ENCODE peak calls at places on chromosomes 1 and 21, in nine cellular contexts. V, T, B, I, W, J, Q, N and H are unnamed samples.

GRCh38 chr1:15056515-15057285 is 96.8 kb upstream of the TMEM51 start:
- DNase-seq in T (no peak), B (no peak), V (no peak), I (no peak), W (peak; percentile 35), Q (no peak), J (peak; percentile 30), N (peak; percentile 53), H (peak; percentile 12)

GRCh38 chr1:61591316-61591715 is 133.6 kb downstream of the TM2D1 start:
- DNase-seq in Q (no peak), I (no peak), W (peak; percentile 21), V (no peak), T (no peak), N (no peak), J (peak; percentile 56), B (no peak), H (no peak)

GRCh38 chr1:62355095-62355494 is 35.9 kb upstream of the KANK4 start:
- DNase-seq in N (no peak), J (no peak), T (no peak), W (no peak), B (no peak), V (no peak), Q (no peak), I (no peak), H (no peak)

GRCh38 chr1:92563457-92564216 is 76.9 kb upstream of the GFI1 start:
- DNase-seq in T (no peak), W (no peak), B (no peak), N (no peak), Q (no peak), I (no peak), V (no peak), J (no peak), H (no peak)

GRCh38 chr1:209936125-209936524 is 1.9 kb upstream of the SYT14 start:
- DNase-seq in W (no peak), I (no peak), V (no peak), J (no peak), N (no peak), B (no peak), T (no peak), Q (no peak), H (no peak)

GRCh38 chr21:18801468-18801867 is 397.9 kb upstream of the TMPRSS15 start:
- DNase-seq in W (peak; percentile 30), B (no peak), N (no peak), T (no peak), I (no peak), V (peak; percentile 24), Q (no peak), J (no peak), H (no peak)

GRCh38 chr1:29549001-29549400 is 312.7 kb downstream of the PTPRU start:
- DNase-seq in B (no peak), N (no peak), V (no peak), I (no peak), J (no peak), W (no peak), Q (no peak), T (no peak), H (no peak)

GRCh38 chr1:209989525-209989924 is 51.5 kb downstream of the SYT14 start:
- DNase-seq in B (no peak), V (no peak), T (no peak), W (peak; percentile 44), J (peak; percentile 55), N (peak; percentile 58), I (no peak), Q (no peak), H (peak; percentile 29)

GRCh38 chr1:4797429-4797828 is 143.0 kb downstream of the AJAP1 start:
- DNase-seq in V (no peak), Q (no peak), I (no peak), B (no peak), W (no peak), J (no peak), T (no peak), N (no peak), H (no peak)

GRCh38 chr1:116347678-116348077 is 25.4 kb upstream of the ATP1A1 start:
- DNase-seq in V (no peak), Q (no peak), J (no peak), W (no peak), N (no peak), I (no peak), B (no peak), T (no peak), H (no peak)

GRCh38 chr21:44800971-44801467 is 601 bp downstream of the UBE2G2 start:
- DNase-seq in N (peak; percentile 23), I (peak; percentile 44), Q (no peak), V (no peak), B (no peak), J (peak; percentile 47), T (peak; percentile 60), W (peak; percentile 31), H (no peak)

GRCh38 chr1:205670611-205671430 is 9.5 kb downstream of the SLC45A3 start:
- DNase-seq in J (no peak), Q (peak; percentile 25), T (peak; percentile 95), B (no peak), I (no peak), N (no peak), W (no peak), V (no peak), H (no peak)

GRCh38 chr1:87478231-87478630 is 149.6 kb downstream of the LMO4 start:
- DNase-seq in T (peak; percentile 56), I (no peak), B (no peak), V (no peak), W (peak; percentile 23), N (peak; percentile 19), Q (peak; percentile 26), J (peak; percentile 22), H (peak; percentile 21)

GRCh38 chr1:212024469-212025149 is 10.7 kb downstream of the INTS7 start:
- DNase-seq in N (no peak), I (no peak), Q (no peak), W (no peak), V (no peak), T (no peak), J (no peak), B (no peak), H (no peak)

GRCh38 chr1:172698224-172698623 is 39.3 kb downstream of the FASLG start:
- DNase-seq in B (no peak), J (no peak), T (no peak), I (no peak), W (no peak), Q (no peak), N (no peak), V (no peak), H (no peak)

GRCh38 chr1:204319462-204319861 is 40.3 kb downstream of the PLEKHA6 start:
- DNase-seq in T (no peak), N (peak; percentile 75), I (no peak), W (peak; percentile 68), Q (no peak), J (peak; percentile 63), B (no peak), V (no peak), H (peak; percentile 94)

GRCh38 chr1:189429610-189430009 is 1048.1 kb downstream of the BRINP3 start:
- DNase-seq in Q (no peak), T (peak; percentile 78), N (peak; percentile 72), B (no peak), J (peak; percentile 58), I (peak; percentile 53), W (peak; percentile 61), V (no peak), H (peak; percentile 2)

GRCh38 chr1:62271932-62272728 is 47.1 kb downstream of the KANK4 start:
- DNase-seq in Q (no peak), J (no peak), B (no peak), N (no peak), T (peak; percentile 38), V (no peak), I (no peak), W (no peak), H (no peak)

DNA sequence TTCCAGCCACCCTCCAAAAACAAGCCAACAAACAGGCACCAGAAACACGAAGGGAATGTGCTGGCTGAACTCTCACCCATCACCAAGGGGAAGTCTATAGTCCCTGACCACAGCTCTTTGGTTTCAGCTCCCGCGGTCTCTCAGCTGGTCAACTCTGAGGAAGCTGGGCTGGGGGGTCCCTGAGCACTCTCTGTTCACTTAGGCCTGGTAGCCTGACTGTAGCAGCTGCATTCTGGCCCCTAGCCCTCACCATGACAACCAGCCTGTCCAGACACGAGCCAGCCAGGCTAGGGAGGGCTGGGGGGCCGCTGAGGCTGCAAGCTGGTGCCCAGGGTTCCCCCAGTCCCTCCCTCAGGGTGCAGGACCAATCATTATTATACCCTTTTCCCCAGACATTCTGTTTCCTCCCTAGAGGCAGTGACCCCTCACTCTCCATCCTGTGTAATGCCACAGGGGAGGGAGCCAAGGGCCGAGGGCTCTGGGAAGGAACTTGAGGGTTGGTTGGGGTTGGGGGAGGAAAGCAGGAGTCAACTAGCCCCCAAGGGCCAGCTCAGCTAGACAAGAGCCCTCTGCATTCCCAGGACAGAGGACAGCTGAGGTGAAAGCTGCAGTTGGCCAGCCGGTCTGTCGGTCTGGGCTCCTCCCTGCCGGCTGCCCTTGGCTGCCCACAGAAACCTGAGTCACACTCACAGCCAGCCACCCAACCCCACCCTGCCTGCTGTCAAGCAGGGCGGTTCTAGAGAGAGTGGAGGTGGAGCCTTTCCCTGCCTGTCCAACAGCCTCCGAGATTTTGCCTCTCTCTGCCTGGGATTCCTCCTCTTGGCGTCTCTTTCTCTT is 1.2 kb upstream of the TRAPPC3 start:
- DNase-seq in B (peak; percentile 97), Q (peak; percentile 95), V (peak; percentile 81), T (peak; percentile 86), I (peak; percentile 86), W (peak; percentile 96), J (peak; percentile 92), N (peak; percentile 91), H (peak; percentile 95)
- H3K4me3 ChIP-seq in B (peak overlapping the region; percentile 10), Q (no peak overlapping the region), V (peak overlapping the region; percentile 9), T (no peak overlapping the region), I (peak overlapping the region; percentile 43), W (no peak overlapping the region), J (peak overlapping the region; percentile 35), N (peak overlapping the region; percentile 3), H (peak overlapping the region; percentile 29)

DNA sequence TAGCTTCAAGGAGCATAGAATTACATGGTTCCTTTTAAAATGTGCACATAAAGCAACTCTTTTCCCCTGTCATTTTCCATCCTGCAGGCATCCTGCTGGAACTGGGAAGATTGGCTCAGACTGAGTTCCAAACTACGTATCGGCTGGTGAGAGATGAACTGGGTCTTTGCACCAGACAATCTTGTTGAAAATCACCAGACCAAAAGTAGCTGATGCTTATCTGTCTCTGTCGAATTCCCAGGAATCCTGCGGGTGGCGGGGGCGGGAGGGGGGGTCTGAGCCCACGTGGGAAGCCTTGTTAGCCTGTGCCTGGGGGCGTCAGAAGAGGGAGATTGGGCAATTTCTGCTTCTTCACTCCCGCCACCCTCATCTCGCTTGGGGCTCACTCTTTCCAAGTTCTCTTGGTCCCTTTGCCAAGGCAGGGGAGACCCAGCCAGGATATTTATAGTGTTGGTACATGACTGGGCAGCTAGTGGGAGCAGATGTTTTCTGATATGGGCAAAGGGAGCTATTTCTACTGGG is 90.1 kb upstream of the SLC25A33 start:
- DNase-seq in V (peak; percentile 76), I (peak; percentile 21), N (peak; percentile 40), T (no peak), J (peak; percentile 86), W (peak; percentile 76), B (peak; percentile 65), Q (peak; percentile 34), H (peak; percentile 96)
- H3K4me3 ChIP-seq in V (no peak overlapping the region), I (no peak overlapping the region), N (no peak overlapping the region), T (no peak overlapping the region), J (no peak overlapping the region), W (no peak overlapping the region), B (no peak overlapping the region), Q (no peak overlapping the region), H (no peak overlapping the region)

GRCh38 chr1:227666286-227666685 is 68.8 kb downstream of the JMJD4 start:
- DNase-seq in W (no peak), V (no peak), T (no peak), I (no peak), Q (no peak), B (no peak), J (no peak), N (no peak), H (peak; percentile 19)
- H3K4me3 ChIP-seq in W (no peak overlapping the region), V (no peak overlapping the region), T (no peak overlapping the region), I (no peak overlapping the region), Q (no peak overlapping the region), B (no peak overlapping the region), J (no peak overlapping the region), N (no peak overlapping the region), H (no peak overlapping the region)

GRCh38 chr1:30907390-30907640 is 1.2 kb downstream of the SDC3 start:
- DNase-seq in I (no peak), J (no peak), N (no peak), B (no peak), T (no peak), V (no peak), W (no peak), Q (no peak), H (no peak)
- H3K4me3 ChIP-seq in I (no peak overlapping the region), J (peak overlapping the region; percentile 72), N (peak overlapping the region; percentile 58), B (peak overlapping the region; percentile 58), T (peak overlapping the region; percentile 85), V (peak overlapping the region; percentile 52), W (peak overlapping the region; percentile 85), Q (no peak overlapping the region), H (peak overlapping the region; percentile 67)